ENCODE peak calls at places on chromosomes 12 and 14, in eight cellular contexts. P is testis, S is astrocyte of the cerebellum, B is endothelial cell of umbilical vein, H is fibroblast of villous mesenchyme, Q is HepG2, V is tibial artery, K is heart right ventricle. X is an unnamed sample.

GRCh38 chr12:45224311-45224710 is 8.4 kb downstream of the ANO6 start:
- DNase-seq in P (no peak), S (no peak), B (no peak), H (no peak), Q (no peak), V (no peak), K (no peak), X (no peak)

GRCh38 chr14:104843442-104844305 is 21.4 kb upstream of the CEP170B start:
- DNase-seq in P (peak), S (no peak), B (no peak), H (no peak), Q (no peak), V (no peak), K (peak), X (no peak)

GRCh38 chr12:47892819-47893218 is 12.0 kb downstream of the VDR start:
- DNase-seq in P (no peak), S (no peak), B (no peak), H (no peak), Q (no peak), V (no peak), K (no peak), X (no peak)

GRCh38 chr14:103805708-103806107 is 41.7 kb downstream of the PPP1R13B start:
- DNase-seq in P (no peak), S (no peak), B (no peak), H (peak), Q (no peak), V (no peak), K (no peak), X (no peak)

GRCh38 chr12:50188875-50189575 is 21.9 kb upstream of the CERS5 start:
- DNase-seq in P (peak), S (no peak), B (no peak), H (no peak), Q (no peak), V (no peak), K (no peak), X (no peak)

GRCh38 chr12:96274331-96274730 is 80.2 kb downstream of the ELK3 start:
- DNase-seq in P (no peak), S (no peak), B (no peak), H (peak), Q (no peak), V (no peak), K (no peak), X (peak)

GRCh38 chr14:53810221-53810620 is 146.4 kb downstream of the BMP4 start:
- DNase-seq in P (no peak), S (no peak), B (no peak), H (no peak), Q (no peak), V (no peak), K (no peak), X (no peak)

GRCh38 chr14:93132472-93133065 is 16.8 kb upstream of the ITPK1 start:
- DNase-seq in P (peak), S (no peak), B (peak), H (peak), Q (peak), V (no peak), K (peak), X (peak)

GRCh38 chr14:90842726-90843125 is 26.5 kb upstream of the TTC7B start:
- DNase-seq in P (peak), S (no peak), B (no peak), H (no peak), Q (no peak), V (no peak), K (no peak), X (no peak)

GRCh38 chr12:1812650-1813302 is 7.6 kb upstream of the LRTM2 start:
- DNase-seq in P (no peak), S (no peak), B (peak), H (peak), Q (peak), V (no peak), K (peak), X (no peak)

GRCh38 chr14:58272589-58273372 is 25.6 kb upstream of the ARID4A start:
- DNase-seq in P (no peak), S (peak), B (peak), H (no peak), Q (peak), V (no peak), K (peak), X (peak)

GRCh38 chr12:12975322-12976077 is 23.5 kb upstream of the GPRC5D start:
- DNase-seq in P (no peak), S (no peak), B (peak), H (peak), Q (peak), V (peak), K (no peak), X (peak)

GRCh38 chr14:59374048-59374447 is 91.1 kb downstream of the GPR135 start:
- DNase-seq in P (no peak), S (no peak), B (no peak), H (no peak), Q (peak), V (no peak), K (no peak), X (no peak)

GRCh38 chr14:36254020-36254614 is 66.3 kb downstream of the MBIP start:
- DNase-seq in P (no peak), S (no peak), B (no peak), H (peak), Q (peak), V (no peak), K (no peak), X (no peak)

GRCh38 chr12:112466011-112466422 is 47.3 kb downstream of the PTPN11 start:
- DNase-seq in P (no peak), S (no peak), B (no peak), H (no peak), Q (peak), V (no peak), K (no peak), X (no peak)

GRCh38 chr14:102295301-102295700 is 9.7 kb downstream of the MOK start:
- DNase-seq in P (no peak), S (peak), B (no peak), H (no peak), Q (no peak), V (no peak), K (no peak), X (peak)

GRCh38 chr12:29782285-29782820 is 1.4 kb downstream of the TMTC1 start:
- DNase-seq in P (no peak), S (peak), B (peak), H (peak), Q (no peak), V (no peak), K (peak), X (peak)

GRCh38 chr14:43735926-43736325 is 771.2 kb downstream of the FSCB start:
- DNase-seq in P (no peak), S (no peak), B (no peak), H (no peak), Q (no peak), V (no peak), K (no peak), X (no peak)

GRCh38 chr14:56474419-56475022 is 105.1 kb upstream of the TMEM260 start:
- DNase-seq in P (no peak), S (peak), B (peak), H (peak), Q (peak), V (no peak), K (no peak), X (peak)

GRCh38 chr12:111558107-111558376 is 41.1 kb downstream of the ATXN2 start:
- DNase-seq in P (no peak), S (peak), B (no peak), H (no peak), Q (no peak), V (no peak), K (no peak), X (no peak)

GRCh38 chr12:111705672-111706071 is 19.8 kb downstream of the ACAD10 start:
- DNase-seq in P (no peak), S (no peak), B (peak), H (peak), Q (no peak), V (no peak), K (no peak), X (no peak)

GRCh38 chr14:103001651-103002396 is 55.5 kb downstream of the CDC42BPB start:
- DNase-seq in P (no peak), S (no peak), B (no peak), H (no peak), Q (no peak), V (no peak), K (no peak), X (no peak)

GRCh38 chr12:105742567-105742874 is 396.2 kb downstream of the NUAK1 start:
- DNase-seq in P (no peak), S (no peak), B (no peak), H (no peak), Q (no peak), V (no peak), K (peak), X (no peak)

GRCh38 chr12:124047045-124047566 is 74.1 kb downstream of the ZNF664 start:
- DNase-seq in P (no peak), S (no peak), B (no peak), H (no peak), Q (no peak), V (no peak), K (no peak), X (no peak)

GRCh38 chr12:107436376-107436775 is 249.2 kb upstream of the PWP1 start:
- DNase-seq in P (no peak), S (peak), B (no peak), H (peak), Q (peak), V (no peak), K (no peak), X (peak)

GRCh38 chr12:113057565-113058485 is 1.3 kb downstream of the DTX1 start:
- DNase-seq in P (no peak), S (no peak), B (no peak), H (no peak), Q (no peak), V (no peak), K (no peak), X (no peak)

GRCh38 chr14:64701660-64702059 is 2.6 kb upstream of the PLEKHG3 start:
- DNase-seq in P (no peak), S (no peak), B (no peak), H (no peak), Q (no peak), V (no peak), K (no peak), X (no peak)

GRCh38 chr12:75476076-75476475 is 4.5 kb upstream of the GLIPR1 start:
- DNase-seq in P (no peak), S (no peak), B (no peak), H (no peak), Q (no peak), V (no peak), K (no peak), X (no peak)

GRCh38 chr14:75303415-75303814 is 24.8 kb downstream of the FOS start:
- DNase-seq in P (peak), S (no peak), B (peak), H (peak), Q (peak), V (peak), K (no peak), X (peak)

GRCh38 chr12:49553512-49554088 is 14.3 kb downstream of the MCRS1 start:
- DNase-seq in P (no peak), S (peak), B (peak), H (peak), Q (peak), V (no peak), K (no peak), X (peak)

GRCh38 chr14:51859136-51859535 is 1.3 kb upstream of the GNG2 start:
- DNase-seq in P (no peak), S (no peak), B (no peak), H (no peak), Q (no peak), V (no peak), K (no peak), X (no peak)

GRCh38 chr12:108390495-108391203 is 51.5 kb upstream of the CMKLR1 start:
- DNase-seq in P (no peak), S (no peak), B (no peak), H (no peak), Q (no peak), V (no peak), K (no peak), X (no peak)

GRCh38 chr12:27966870-27967269 is 5.7 kb downstream of the PTHLH start:
- DNase-seq in P (no peak), S (peak), B (peak), H (peak), Q (peak), V (no peak), K (no peak), X (peak)

GRCh38 chr12:78240827-78241226 is 410.1 kb downstream of the NAV3 start:
- DNase-seq in P (no peak), S (no peak), B (no peak), H (no peak), Q (no peak), V (no peak), K (no peak), X (no peak)

GRCh38 chr12:104652910-104653309 is 196.2 kb downstream of the CHST11 start:
- DNase-seq in P (no peak), S (no peak), B (no peak), H (no peak), Q (no peak), V (no peak), K (no peak), X (no peak)

GRCh38 chr14:22797017-22797917 is 18.0 kb downstream of the SLC7A7 start:
- DNase-seq in P (no peak), S (no peak), B (no peak), H (no peak), Q (no peak), V (no peak), K (no peak), X (no peak)

GRCh38 chr12:109693653-109694224 is 19.9 kb upstream of the FAM222A start:
- DNase-seq in P (no peak), S (no peak), B (no peak), H (no peak), Q (no peak), V (no peak), K (no peak), X (no peak)

GRCh38 chr12:123062682-123063426 is 82.4 kb downstream of the ARL6IP4 start:
- DNase-seq in P (peak), S (no peak), B (peak), H (peak), Q (peak), V (peak), K (peak), X (peak)

GRCh38 chr12:52203126-52203921 is 11.5 kb upstream of the KRT80 start:
- DNase-seq in P (no peak), S (no peak), B (no peak), H (peak), Q (peak), V (peak), K (peak), X (peak)

DNA sequence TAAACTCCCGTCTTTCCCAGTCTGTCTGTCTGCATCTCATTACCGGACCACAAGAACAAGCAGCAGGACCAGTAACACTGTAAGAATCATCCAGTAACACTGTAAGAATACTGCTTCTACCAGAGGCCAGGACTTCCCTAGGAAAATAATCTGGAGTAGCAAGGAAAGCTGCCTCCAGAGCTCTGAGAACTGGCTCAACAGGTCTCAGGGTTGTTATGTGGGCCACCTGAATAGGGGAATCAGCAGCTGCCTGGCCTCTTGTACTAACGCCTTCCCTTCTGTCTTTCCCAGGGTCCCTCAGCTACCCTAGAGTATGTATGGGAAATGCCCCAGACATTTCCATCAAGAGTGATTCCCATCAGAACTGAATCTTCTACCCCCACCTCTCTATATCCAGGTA is 954 bp upstream of the SLC39A2 start:
- DNase-seq in P (no peak), S (no peak), B (no peak), H (no peak), Q (no peak), V (no peak), K (no peak), X (no peak)
- H3K4me3 ChIP-seq in P (no peak), S (no peak), B (no peak), H (no peak), Q (no peak), V (no peak), K (no peak), X (no peak)

GRCh38 chr14:61188936-61189808 is 92.0 kb downstream of the TMEM30B start:
- DNase-seq in P (peak), S (no peak), B (peak), H (peak), Q (peak), V (peak), K (peak), X (peak)
- TF ChIP-seq CTCF in P (no peak), S (peak), B (peak), H (peak), Q (peak), V (peak), K (peak), X (peak)

GRCh38 chr14:31457665-31458659 is 656 bp upstream of the DTD2 start:
- DNase-seq in P (no peak), S (no peak), B (no peak), H (peak), Q (peak), V (no peak), K (no peak), X (no peak)
- H3K4me3 ChIP-seq in P (peak), S (peak), B (peak), H (peak), Q (peak), V (peak), K (peak), X (peak)

GRCh38 chr12:591167-591570 is 72.1 kb downstream of the NINJ2 start:
- DNase-seq in P (no peak), S (no peak), B (no peak), H (no peak), Q (no peak), V (no peak), K (peak), X (no peak)
- TF ChIP-seq CTCF in P (no peak), S (no peak), B (no peak), H (no peak), Q (peak), V (no peak), K (peak), X (no peak)

GRCh38 chr14:100375273-100375962 is 52.3 kb downstream of the SLC25A47 start:
- DNase-seq in P (no peak), S (peak), B (peak), H (peak), Q (peak), V (peak), K (peak), X (peak)

GRCh38 chr14:100372357-100373048 is 49.4 kb downstream of the SLC25A47 start:
- DNase-seq in P (no peak), S (no peak), B (peak), H (peak), Q (no peak), V (no peak), K (no peak), X (no peak)

GRCh38 chr14:100374891-100375272 is 51.7 kb downstream of the SLC25A47 start:
- DNase-seq in P (no peak), S (no peak), B (no peak), H (no peak), Q (no peak), V (no peak), K (no peak), X (peak)

GRCh38 chr14:100375963-100376735 is 53.0 kb downstream of the SLC25A47 start:
- DNase-seq in P (peak), S (peak), B (peak), H (peak), Q (peak), V (peak), K (peak), X (peak)

DNA sequence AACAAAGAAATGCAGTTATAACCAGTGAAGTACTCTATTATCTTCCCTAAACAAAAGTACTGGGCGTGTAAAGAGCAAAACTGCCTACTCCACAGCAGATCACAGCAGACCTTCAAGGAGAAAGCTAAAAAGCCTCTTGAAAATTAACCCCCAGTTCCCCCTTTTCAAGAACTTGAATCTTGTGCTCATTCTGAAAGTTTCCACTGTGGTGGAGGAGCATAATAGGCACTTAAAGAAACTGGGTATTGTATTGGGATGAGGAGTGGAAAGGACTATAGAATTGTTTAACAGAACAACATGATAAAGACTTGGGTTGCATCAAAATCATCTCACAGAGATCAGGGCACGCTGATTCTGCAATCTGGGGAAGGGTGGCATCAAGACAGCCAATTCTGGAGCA is 51.1 kb downstream of the SLC25A47 start:
- DNase-seq in P (no peak), S (no peak), B (no peak), H (no peak), Q (no peak), V (no peak), K (no peak), X (no peak)
- H3K4me3 ChIP-seq in P (no peak), S (peak), B (peak), H (peak), Q (no peak), V (no peak), K (peak), X (peak)

GRCh38 chr14:61754627-61755381 is 7.4 kb upstream of the SNAPC1 start:
- DNase-seq in P (no peak), S (no peak), B (peak), H (no peak), Q (no peak), V (no peak), K (no peak), X (peak)

GRCh38 chr14:61751475-61751989 is 10.7 kb upstream of the SNAPC1 start:
- DNase-seq in P (no peak), S (no peak), B (no peak), H (no peak), Q (no peak), V (no peak), K (no peak), X (no peak)

GRCh38 chr14:61756135-61756534 is 6.1 kb upstream of the SNAPC1 start:
- DNase-seq in P (no peak), S (no peak), B (no peak), H (no peak), Q (no peak), V (no peak), K (no peak), X (peak)

GRCh38 chr14:61752626-61753025 is 9.6 kb upstream of the SNAPC1 start:
- DNase-seq in P (no peak), S (no peak), B (peak), H (peak), Q (no peak), V (no peak), K (no peak), X (peak)

DNA sequence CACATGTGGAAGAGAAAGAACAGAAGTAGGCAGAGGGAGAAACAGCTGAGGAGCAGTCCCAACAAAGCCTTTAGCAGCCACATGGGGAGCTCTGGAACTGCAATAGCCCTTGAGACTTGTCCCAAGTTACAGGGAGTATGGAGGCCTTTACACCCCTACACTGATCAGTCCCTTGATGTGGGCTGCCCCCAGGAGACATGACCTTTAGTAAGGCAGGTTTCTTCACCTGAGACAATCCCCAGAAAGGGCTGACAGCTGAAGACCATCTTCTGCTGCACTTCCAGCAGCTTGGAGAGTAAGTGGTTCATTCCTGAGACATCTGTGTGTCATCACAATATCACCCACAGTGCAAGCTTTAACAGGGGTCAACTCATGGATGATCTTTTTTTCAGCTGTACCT is 8.6 kb upstream of the SNAPC1 start:
- DNase-seq in P (no peak), S (no peak), B (no peak), H (no peak), Q (peak), V (no peak), K (no peak), X (peak)
- TF ChIP-seq CTCF in P (no peak), S (peak), B (peak), H (peak), Q (no peak), V (no peak), K (no peak), X (no peak)

X was measured in astrocyte of the spinal cord.